ENCODE peak calls at places on chromosomes 1 and 21, in eight cellular contexts. Y, C, O, J, H, E, T and B are unnamed samples.

GRCh38 chr1:17161926-17162800 is 42.8 kb upstream of the PADI1 start:
- DNase-seq in Y (no peak), C (no peak), O (no peak), J (no peak), H (no peak), E (no peak), T (no peak), B (no peak)

GRCh38 chr1:235995511-235995910 is 69.4 kb downstream of the NID1 start:
- DNase-seq in Y (no peak), C (no peak), O (no peak), J (no peak), H (no peak), E (no peak), T (no peak), B (no peak)

GRCh38 chr1:48876221-48876785 is 99.6 kb upstream of the BEND5 start:
- DNase-seq in Y (no peak), C (no peak), O (no peak), J (no peak), H (no peak), E (no peak), T (no peak), B (no peak)

GRCh38 chr21:34844033-34844923 is 175.5 kb downstream of the CLIC6 start:
- DNase-seq in Y (peak), C (peak), O (no peak), J (peak), H (no peak), E (peak), T (no peak), B (peak)

GRCh38 chr1:144101397-144102050 is 129.7 kb upstream of the FAM72C start:
- DNase-seq in Y (peak), C (peak), O (peak), J (peak), H (peak), E (no peak), T (no peak), B (peak)

GRCh38 chr1:191618202-191618601 is 540.1 kb upstream of the RGS18 start:
- DNase-seq in Y (no peak), C (no peak), O (no peak), J (no peak), H (no peak), E (no peak), T (no peak), B (no peak)

GRCh38 chr1:10509823-10510509 is 35.2 kb downstream of the PEX14 start:
- DNase-seq in Y (no peak), C (no peak), O (no peak), J (no peak), H (no peak), E (no peak), T (no peak), B (no peak)

GRCh38 chr21:44614161-44614631 is 2.3 kb downstream of the KRTAP10-8 start:
- DNase-seq in Y (no peak), C (no peak), O (peak), J (no peak), H (no peak), E (no peak), T (no peak), B (no peak)

GRCh38 chr1:20325844-20326323 is 35.2 kb downstream of the VWA5B1 start:
- DNase-seq in Y (no peak), C (no peak), O (no peak), J (no peak), H (peak), E (peak), T (no peak), B (no peak)

GRCh38 chr1:205435904-205436573 is 14.2 kb upstream of the LEMD1 start:
- DNase-seq in Y (no peak), C (no peak), O (no peak), J (no peak), H (no peak), E (no peak), T (no peak), B (no peak)

GRCh38 chr1:225413708-225414375 is 14.0 kb downstream of the LBR start:
- DNase-seq in Y (no peak), C (no peak), O (no peak), J (no peak), H (no peak), E (no peak), T (no peak), B (no peak)

GRCh38 chr1:212699839-212700596 is at the start of gene BATF3:
- DNase-seq in Y (peak), C (peak), O (peak), J (peak), H (no peak), E (no peak), T (no peak), B (peak)

GRCh38 chr1:20058531-20058930 is 11.5 kb upstream of the PLA2G5 start:
- DNase-seq in Y (no peak), C (no peak), O (no peak), J (no peak), H (no peak), E (peak), T (no peak), B (peak)

GRCh38 chr1:24193046-24193445 is 6.0 kb upstream of the IFNLR1 start:
- DNase-seq in Y (no peak), C (no peak), O (no peak), J (no peak), H (no peak), E (peak), T (no peak), B (no peak)

GRCh38 chr1:24198766-24199165 is 11.7 kb upstream of the IFNLR1 start:
- DNase-seq in Y (no peak), C (no peak), O (no peak), J (no peak), H (no peak), E (no peak), T (no peak), B (no peak)

GRCh38 chr1:24195146-24195545 is 8.1 kb upstream of the IFNLR1 start:
- DNase-seq in Y (no peak), C (no peak), O (no peak), J (no peak), H (no peak), E (peak), T (no peak), B (no peak)

GRCh38 chr1:24199291-24199900 is 12.3 kb upstream of the IFNLR1 start:
- DNase-seq in Y (peak), C (peak), O (peak), J (peak), H (peak), E (peak), T (no peak), B (peak)

DNA sequence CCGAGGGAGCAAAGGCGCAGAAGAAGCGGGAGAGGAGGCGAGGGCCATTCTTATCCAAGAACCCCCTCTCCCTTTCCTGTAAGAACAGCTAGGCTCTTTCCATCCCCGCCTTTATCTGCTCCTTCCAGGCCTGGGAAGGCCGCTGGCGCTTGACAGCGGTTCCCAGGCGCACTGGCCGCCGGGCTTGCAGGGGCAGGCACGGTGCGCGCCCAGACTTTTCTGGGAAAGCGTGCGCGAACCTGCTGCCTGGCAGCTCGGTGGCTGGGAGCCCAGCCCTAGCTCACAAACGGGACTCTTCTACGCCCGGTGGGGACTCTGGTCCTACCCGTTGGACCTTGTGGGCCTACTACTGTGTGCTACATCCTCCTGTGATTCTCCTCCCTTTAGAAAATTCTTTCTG is 8.8 kb upstream of the IFNLR1 start:
- DNase-seq in Y (no peak), C (no peak), O (no peak), J (no peak), H (peak), E (no peak), T (no peak), B (no peak)
- H3K27ac ChIP-seq in Y (no peak), C (no peak), O (no peak), J (no peak), H (peak), E (no peak), T (peak), B (no peak)

GRCh38 chr1:220398238-220398637 is 126.0 kb upstream of the RAB3GAP2 start:
- DNase-seq in Y (no peak), C (no peak), O (no peak), J (no peak), H (no peak), E (no peak), T (no peak), B (no peak)
- TF ChIP-seq CTCF in Y (no peak), C (no peak), O (no peak), J (no peak), H (no peak), E (no peak), T (no peak), B (no peak)

GRCh38 chr1:187626056-187626455 is 797.3 kb downstream of the PLA2G4A start:
- DNase-seq in Y (no peak), C (no peak), O (no peak), J (no peak), H (no peak), E (peak), T (no peak), B (no peak)
- TF ChIP-seq POLR2A in Y (no peak), C (no peak), O (no peak), J (no peak), H (no peak), E (no peak), T (no peak), B (no peak)

DNA sequence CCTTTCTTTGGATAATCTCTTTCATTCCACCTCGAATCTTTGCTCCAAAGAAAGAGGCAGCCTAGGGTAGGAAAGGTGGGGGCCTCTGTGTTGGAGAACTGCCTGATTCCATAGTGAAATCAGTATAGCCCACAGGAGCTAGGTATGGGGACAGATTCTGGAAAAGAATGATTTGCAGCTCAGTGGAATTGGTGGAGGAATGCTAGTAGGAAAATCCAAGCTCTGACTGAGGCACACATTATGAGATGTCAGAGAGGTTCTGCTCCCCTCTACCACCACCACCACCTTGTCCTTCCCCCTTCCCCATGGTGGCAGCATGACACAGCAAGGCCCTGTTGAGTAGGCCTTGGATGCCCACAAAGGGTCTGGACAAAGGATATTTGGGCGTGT is 810 bp downstream of the MLLT11 start:
- DNase-seq in Y (no peak), C (peak), O (no peak), J (no peak), H (no peak), E (peak), T (no peak), B (no peak)
- H3K27ac ChIP-seq in Y (no peak), C (peak), O (no peak), J (no peak), H (no peak), E (peak), T (no peak), B (no peak)

GRCh38 chr1:110463695-110464094 is 12.7 kb downstream of the PROK1 start:
- DNase-seq in Y (no peak), C (no peak), O (no peak), J (no peak), H (no peak), E (peak), T (no peak), B (no peak)

GRCh38 chr1:110464340-110464739 is 13.4 kb downstream of the PROK1 start:
- DNase-seq in Y (no peak), C (no peak), O (no peak), J (no peak), H (no peak), E (peak), T (no peak), B (no peak)

GRCh38 chr1:110465038-110465813 is 14.3 kb downstream of the PROK1 start:
- DNase-seq in Y (no peak), C (no peak), O (no peak), J (no peak), H (peak), E (no peak), T (no peak), B (peak)

GRCh38 chr1:110462093-110462492 is 11.1 kb downstream of the PROK1 start:
- DNase-seq in Y (no peak), C (no peak), O (no peak), J (no peak), H (no peak), E (no peak), T (no peak), B (no peak)

DNA sequence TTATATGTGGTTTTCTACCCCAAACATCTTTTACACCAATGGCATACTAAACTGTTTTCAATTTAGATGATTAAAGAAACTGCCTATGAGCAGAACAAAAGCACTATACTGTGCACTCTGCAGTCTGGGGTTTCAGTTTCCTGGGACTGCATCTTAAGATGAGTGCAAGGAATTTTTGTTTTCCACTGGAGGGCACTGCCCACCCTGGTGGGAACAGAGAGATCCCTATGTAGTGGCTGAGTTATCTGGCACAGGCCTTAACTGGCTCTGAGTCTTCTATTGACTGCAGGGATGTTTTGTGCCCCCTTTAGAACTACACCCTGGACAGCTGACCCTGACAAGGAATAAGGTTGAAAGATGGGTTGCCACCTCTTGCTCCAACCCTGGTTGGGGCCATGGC is 12.0 kb downstream of the PROK1 start:
- DNase-seq in Y (no peak), C (no peak), O (no peak), J (no peak), H (no peak), E (peak), T (no peak), B (no peak)
- TF ChIP-seq CTCF in Y (no peak), C (no peak), O (no peak), J (no peak), H (no peak), E (peak), T (peak), B (no peak)

DNA sequence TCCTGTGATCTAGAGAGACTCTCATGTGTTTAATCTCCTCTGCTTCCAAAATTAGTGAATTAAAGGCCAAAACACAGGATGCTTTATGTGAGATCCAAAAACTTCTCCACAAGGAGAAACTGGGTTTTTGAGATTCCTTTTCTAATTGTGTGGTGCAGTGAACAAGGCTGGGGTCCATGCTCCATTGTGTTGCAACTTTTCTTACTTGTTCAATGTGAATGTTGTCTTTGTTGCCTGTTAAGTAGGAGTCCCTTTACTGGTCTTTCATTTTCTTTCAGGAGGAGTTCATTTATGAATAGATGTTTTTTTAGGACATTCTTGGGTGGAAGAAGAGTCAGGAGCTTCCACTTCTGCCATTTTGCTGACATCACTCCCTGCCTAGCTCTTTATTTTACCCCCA is 40.6 kb upstream of the CFHR3 start:
- DNase-seq in Y (no peak), C (no peak), O (no peak), J (no peak), H (no peak), E (no peak), T (no peak), B (no peak)
- TF ChIP-seq POLR2A in Y (no peak), C (no peak), O (no peak), J (no peak), H (no peak), E (no peak), T (no peak), B (no peak)

GRCh38 chr1:169679692-169680091 is 31.7 kb downstream of the SELL start:
- DNase-seq in Y (no peak), C (no peak), O (no peak), J (no peak), H (no peak), E (no peak), T (no peak), B (no peak)
- H3K27ac ChIP-seq in Y (no peak), C (no peak), O (no peak), J (no peak), H (no peak), E (no peak), T (no peak), B (no peak)

GRCh38 chr1:247531937-247532336 is 4.3 kb downstream of the OR2C3 start:
- DNase-seq in Y (no peak), C (no peak), O (no peak), J (no peak), H (no peak), E (no peak), T (no peak), B (no peak)
- TF ChIP-seq CTCF in Y (no peak), C (no peak), O (no peak), J (no peak), H (no peak), E (no peak), T (no peak), B (no peak)

GRCh38 chr1:93847811-93848288 is 31.2 kb downstream of the DNTTIP2 start:
- DNase-seq in Y (peak), C (peak), O (peak), J (peak), H (peak), E (peak), T (no peak), B (peak)

GRCh38 chr1:93845554-93846150 is 33.4 kb downstream of the DNTTIP2 start:
- DNase-seq in Y (peak), C (no peak), O (no peak), J (no peak), H (no peak), E (peak), T (no peak), B (peak)

GRCh38 chr1:93846929-93847810 is 31.8 kb downstream of the DNTTIP2 start:
- DNase-seq in Y (peak), C (peak), O (peak), J (peak), H (peak), E (peak), T (peak), B (peak)

GRCh38 chr1:93844262-93845045 is 34.6 kb downstream of the DNTTIP2 start:
- DNase-seq in Y (peak), C (peak), O (no peak), J (peak), H (peak), E (peak), T (no peak), B (peak)

DNA sequence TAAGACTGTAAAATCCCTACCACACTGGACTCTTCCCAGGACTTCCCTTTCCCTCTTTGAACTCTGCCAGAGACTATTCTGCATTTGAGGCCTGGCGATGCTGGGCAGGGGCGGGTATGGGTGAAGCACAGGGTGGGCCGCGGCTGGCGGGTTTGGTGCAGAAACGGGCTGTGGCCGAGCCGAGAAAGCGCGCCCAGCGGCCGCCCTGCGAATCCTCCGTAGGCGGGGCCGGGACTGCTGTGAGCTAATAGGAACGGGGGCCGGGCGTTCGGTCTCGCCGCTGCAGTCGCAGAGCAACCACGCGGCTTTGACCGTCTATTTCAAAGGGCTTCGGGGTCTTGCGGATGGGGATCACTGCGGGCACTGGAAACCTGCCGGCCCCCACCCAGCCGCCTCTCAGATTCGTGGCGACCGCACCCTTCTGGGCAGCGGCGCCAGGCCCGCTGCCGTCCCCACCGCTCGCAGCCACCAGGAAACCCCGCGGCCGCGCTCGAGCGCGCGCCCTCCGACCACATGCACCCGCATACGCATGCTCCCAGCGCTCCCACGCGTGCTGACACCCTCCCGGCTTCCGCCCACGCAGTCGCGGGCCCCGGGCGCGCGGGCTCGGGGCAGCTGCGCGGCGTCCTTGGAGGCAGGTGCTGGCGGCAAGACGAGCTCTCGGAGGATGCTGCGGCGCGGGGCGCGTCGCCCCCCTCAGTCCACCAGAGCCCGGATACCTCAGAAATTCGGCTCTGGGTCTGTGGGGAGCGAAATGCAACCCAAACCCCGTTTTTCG is 32.7 kb downstream of the DNTTIP2 start:
- DNase-seq in Y (peak), C (peak), O (peak), J (peak), H (peak), E (peak), T (peak), B (peak)
- TF ChIP-seq POLR2A in Y (peak), C (peak), O (peak), J (no peak), H (peak), E (peak), T (no peak), B (peak)